ENCODE peak calls at places on chromosome 13, in four cellular contexts. One of them, this sample, is unnamed.
A peak's percentile ranks its signal among the peaks of the same experiment; 100 is the strongest.

GRCh38 chr13:87274209-87274819 is 396.9 kb upstream of the SLITRK5 start:
- DNase-seq in ACHN: peak; percentile 68
- DNase-seq in astrocyte of the spinal cord: peak; percentile 70
- DNase-seq in HEK293T: peak; percentile 58
- DNase-seq in this sample: peak; percentile 71

GRCh38 chr13:45370922-45371406 is 30.0 kb upstream of the TPT1 start:
- DNase-seq in ACHN: peak; percentile 76
- DNase-seq in HEK293T: peak; percentile 59
- DNase-seq in astrocyte of the spinal cord: peak; percentile 86
- DNase-seq in this sample: peak; percentile 86

GRCh38 chr13:40812724-40813445 is 23.5 kb downstream of the SLC25A15 start:
- DNase-seq in ACHN: peak; percentile 51
- DNase-seq in astrocyte of the spinal cord: peak; percentile 18
- DNase-seq in HEK293T: no peak
- DNase-seq in this sample: peak; percentile 44

GRCh38 chr13:25874907-25875306 is 176.9 kb downstream of the SHISA2 start:
- DNase-seq in ACHN: no peak
- DNase-seq in HEK293T: no peak
- DNase-seq in astrocyte of the spinal cord: no peak
- DNase-seq in this sample: no peak

GRCh38 chr13:46385946-46386345 is 1.1 kb downstream of the RUBCNL start:
- DNase-seq in HEK293T: no peak
- DNase-seq in ACHN: no peak
- DNase-seq in astrocyte of the spinal cord: no peak
- DNase-seq in this sample: no peak

GRCh38 chr13:33052446-33052845 is 36.2 kb downstream of the KL start:
- DNase-seq in HEK293T: no peak
- DNase-seq in astrocyte of the spinal cord: peak; percentile 65
- DNase-seq in ACHN: no peak
- DNase-seq in this sample: peak; percentile 83

GRCh38 chr13:50911051-50911690 is 1.6 kb downstream of the RNASEH2B start:
- DNase-seq in HEK293T: no peak
- DNase-seq in ACHN: no peak
- DNase-seq in astrocyte of the spinal cord: no peak
- DNase-seq in this sample: peak; percentile 7

GRCh38 chr13:67048084-67048792 is 181.9 kb downstream of the PCDH9 start:
- DNase-seq in astrocyte of the spinal cord: peak; percentile 93
- DNase-seq in HEK293T: peak; percentile 73
- DNase-seq in ACHN: no peak
- DNase-seq in this sample: peak; percentile 95

GRCh38 chr13:47133024-47133445 is 236.2 kb upstream of the HTR2A start:
- DNase-seq in ACHN: no peak
- DNase-seq in HEK293T: no peak
- DNase-seq in astrocyte of the spinal cord: peak; percentile 37
- DNase-seq in this sample: peak; percentile 29

GRCh38 chr13:43426355-43426754 is 360.4 kb downstream of the ENOX1 start:
- DNase-seq in astrocyte of the spinal cord: no peak
- DNase-seq in ACHN: no peak
- DNase-seq in HEK293T: no peak
- DNase-seq in this sample: peak; percentile 16

GRCh38 chr13:52615817-52616216 is 26.4 kb upstream of the HNRNPA1L2 start:
- DNase-seq in astrocyte of the spinal cord: no peak
- DNase-seq in HEK293T: peak; percentile 16
- DNase-seq in ACHN: no peak
- DNase-seq in this sample: no peak

GRCh38 chr13:102045713-102046112 is 356.1 kb downstream of the FGF14 start:
- DNase-seq in astrocyte of the spinal cord: no peak
- DNase-seq in ACHN: no peak
- DNase-seq in HEK293T: no peak
- DNase-seq in this sample: no peak

GRCh38 chr13:66341038-66341437 is 889.1 kb downstream of the PCDH9 start:
- DNase-seq in astrocyte of the spinal cord: no peak
- DNase-seq in HEK293T: no peak
- DNase-seq in ACHN: no peak
- DNase-seq in this sample: no peak

GRCh38 chr13:66071018-66071417 is 1159.1 kb downstream of the PCDH9 start:
- DNase-seq in HEK293T: no peak
- DNase-seq in astrocyte of the spinal cord: no peak
- DNase-seq in ACHN: no peak
- DNase-seq in this sample: no peak

GRCh38 chr13:111143875-111144540 is 28.9 kb downstream of the ARHGEF7 start:
- DNase-seq in HEK293T: no peak
- DNase-seq in ACHN: no peak
- DNase-seq in astrocyte of the spinal cord: no peak
- DNase-seq in this sample: no peak

GRCh38 chr13:110759710-110760109 is 46.2 kb downstream of the ING1 start:
- DNase-seq in astrocyte of the spinal cord: peak; percentile 32
- DNase-seq in HEK293T: no peak
- DNase-seq in ACHN: no peak
- DNase-seq in this sample: peak; percentile 18

GRCh38 chr13:27920677-27921420 is 1.0 kb downstream of the PDX1 start:
- DNase-seq in ACHN: peak; percentile 21
- DNase-seq in HEK293T: no peak
- DNase-seq in astrocyte of the spinal cord: no peak
- DNase-seq in this sample: no peak

GRCh38 chr13:108188260-108188659 is 27.1 kb downstream of the LIG4 start:
- DNase-seq in astrocyte of the spinal cord: no peak
- DNase-seq in ACHN: no peak
- DNase-seq in HEK293T: no peak
- DNase-seq in this sample: no peak